ENCODE peak calls at places on chromosomes 1 and 21, in ten cellular contexts. F is cardiac muscle cell, M is astrocyte, O is right atrium auricular region, L is endodermal cell, W is uterus, X is heart left ventricle, K is Peyer's patch, J is IMR-90, R is brain microvascular endothelial cell. P is an unnamed sample. For H3K36me3, the result is how much of the 10 kb centered on the place peaks cover.

GRCh38 chr1:6025269-6026094 is 20.2 kb upstream of the KCNAB2 start:
- DNase-seq in F (no peak), J (peak), X (no peak), O (no peak), W (no peak), L (no peak), M (no peak), K (peak), R (no peak), P (no peak)

GRCh38 chr1:209630383-209631219 is 21.6 kb downstream of the LAMB3 start:
- DNase-seq in K (no peak), O (no peak), F (no peak), M (no peak), L (peak), W (no peak), X (no peak), J (no peak), R (no peak), P (no peak)

GRCh38 chr1:83508485-83509151 is 490.3 kb downstream of the TTLL7 start:
- DNase-seq in F (peak), L (no peak), J (peak), R (peak), O (no peak), W (peak), X (peak), M (peak), K (no peak), P (no peak)

GRCh38 chr1:22780696-22781095 is 70.1 kb downstream of the EPHB2 start:
- DNase-seq in J (peak), X (no peak), L (peak), M (no peak), R (no peak), O (no peak), W (no peak), F (no peak), K (no peak), P (no peak)

GRCh38 chr1:39788758-39789570 is at the start of gene BMP8B:
- DNase-seq in O (no peak), K (peak), W (no peak), R (no peak), L (peak), X (peak), M (no peak), J (no peak), F (peak), P (peak)

GRCh38 chr1:222061711-222062359 is 319.9 kb upstream of the DUSP10 start:
- DNase-seq in F (peak), W (no peak), K (no peak), O (no peak), R (no peak), M (no peak), J (no peak), X (no peak), L (no peak), P (no peak)

GRCh38 chr1:201059871-201060555 is 36.5 kb upstream of the KIF21B start:
- DNase-seq in X (no peak), K (no peak), M (no peak), F (peak), L (no peak), O (no peak), R (no peak), W (no peak), J (no peak), P (no peak)

GRCh38 chr1:42747125-42747524 is 7.1 kb upstream of the CLDN19 start:
- DNase-seq in R (no peak), W (no peak), M (no peak), K (peak), O (no peak), F (peak), J (no peak), L (peak), X (no peak), P (no peak)

GRCh38 chr21:42716074-42716473 is 62.7 kb downstream of the PDE9A start:
- DNase-seq in J (no peak), K (no peak), R (no peak), F (no peak), X (no peak), M (no peak), W (no peak), L (no peak), O (no peak), P (no peak)

GRCh38 chr1:11682799-11683198 is 1.9 kb upstream of the MAD2L2 start:
- DNase-seq in J (peak), W (no peak), R (no peak), X (no peak), O (no peak), M (no peak), K (no peak), L (peak), F (no peak), P (no peak)
- H3K4me3 ChIP-seq in J (no peak), W (no peak), R (no peak), X (no peak), O (no peak), M (no peak), K (no peak), L (no peak), F (no peak), P (no peak)

DNA sequence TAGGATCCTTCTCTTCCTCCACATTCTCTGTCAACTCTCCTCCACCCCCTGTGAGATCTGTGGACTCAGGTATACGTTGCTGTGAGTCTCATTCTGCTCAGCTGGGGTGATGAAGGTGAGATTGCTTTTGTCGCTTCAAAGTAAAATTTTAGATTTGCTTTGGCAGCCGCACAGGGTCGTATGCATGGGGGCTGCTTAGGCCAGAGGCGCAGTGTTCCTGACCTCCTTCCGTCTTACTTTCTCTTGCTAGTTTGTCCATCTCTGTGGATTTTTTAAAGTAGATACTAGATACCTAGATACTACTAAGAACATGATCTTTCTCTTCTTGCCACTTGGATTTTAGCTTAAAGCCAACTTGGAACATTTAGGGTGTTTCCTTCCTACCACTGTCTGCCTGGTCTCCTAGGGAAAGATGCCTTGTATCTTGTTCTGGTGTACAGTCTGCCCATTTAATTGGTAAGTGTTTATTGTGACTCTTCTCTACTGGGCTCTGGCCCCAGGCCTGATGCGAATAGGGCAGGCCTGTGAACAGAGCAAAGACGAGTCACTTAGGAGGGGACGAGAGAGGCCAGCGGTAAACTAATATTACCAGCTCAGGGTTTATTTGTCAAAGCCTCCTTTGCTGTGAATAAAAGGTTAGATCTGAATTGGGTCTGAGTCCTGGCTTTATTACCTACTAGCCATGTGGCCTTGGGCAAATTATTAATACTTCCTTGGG is 32.0 kb downstream of the MAPKAPK2 start:
- DNase-seq in R (no peak), W (no peak), K (no peak), J (peak), X (no peak), O (no peak), F (no peak), L (no peak), M (no peak), P (peak)
- H3K27ac ChIP-seq in R (no peak), W (no peak), K (peak), J (no peak), X (peak), O (peak), F (peak), L (peak), M (no peak), P (no peak)

GRCh38 chr1:167631987-167632680 is 2.1 kb downstream of the RCSD1 start:
- DNase-seq in X (no peak), L (peak), K (peak), J (no peak), R (no peak), W (no peak), M (no peak), O (no peak), F (peak), P (no peak)
- H3K36me3 ChIP-seq in X (under half), L (under half), K (under half), J (under half), R (under half), W (under half), M (under half), O (under half), F (under half), P (under half)

GRCh38 chr1:192807968-192808587 is 761 bp upstream of the RGS2 start:
- DNase-seq in W (no peak), K (no peak), F (peak), X (no peak), J (peak), M (peak), R (peak), L (no peak), O (peak), P (no peak)
- H3K4me3 ChIP-seq in W (peak), K (peak), F (peak), X (peak), J (peak), M (peak), R (peak), L (peak), O (peak), P (peak)

P was measured in sigmoid colon.